ENCODE peak calls at places on chromosome 11, in ten cellular contexts. N is HT1080; W is cardiac fibroblast; T is hepatocyte; I is fibroblast of pulmonary artery; Q is GM13977; P is fibroblast of the conjunctiva; Y is Daoy; X is CD4-positive, alpha-beta T cell; E is OCI-M1. L is an unnamed sample.

GRCh38 chr11:117827521-117828511 is 3.3 kb upstream of the FXYD2 start:
- DNase-seq in N (no peak), W (no peak), T (no peak), I (no peak), Q (no peak), P (no peak), Y (no peak), X (peak; percentile 40), E (no peak), L (no peak)

GRCh38 chr11:12426176-12426575 is 48.8 kb downstream of the PARVA start:
- DNase-seq in N (no peak), W (no peak), T (no peak), I (no peak), Q (no peak), P (no peak), Y (no peak), X (no peak), E (no peak), L (no peak)

GRCh38 chr11:5930614-5931013 is 11.4 kb upstream of the OR56A3 start:
- DNase-seq in N (no peak), W (no peak), T (no peak), I (no peak), Q (no peak), P (no peak), Y (no peak), X (no peak), E (no peak), L (no peak)

GRCh38 chr11:20990447-20990846 is 321.1 kb downstream of the NELL1 start:
- DNase-seq in N (no peak), W (no peak), T (no peak), I (no peak), Q (no peak), P (no peak), Y (no peak), X (no peak), E (no peak), L (no peak)

GRCh38 chr11:7467652-7468051 is 17.7 kb upstream of the OLFML1 start:
- DNase-seq in N (peak; percentile 83), W (no peak), T (no peak), I (no peak), Q (peak; percentile 45), P (no peak), Y (peak; percentile 55), X (no peak), E (no peak), L (no peak)

GRCh38 chr11:986270-986951 is 50.1 kb downstream of the MUC6 start:
- DNase-seq in N (no peak), W (no peak), T (peak; percentile 32), I (no peak), Q (no peak), P (no peak), Y (no peak), X (no peak), E (no peak), L (no peak)

GRCh38 chr11:1832181-1832988 is 2.4 kb upstream of the SYT8 start:
- DNase-seq in N (no peak), W (no peak), T (peak; percentile 75), I (peak; percentile 14), Q (peak; percentile 90), P (no peak), Y (peak; percentile 63), X (peak; percentile 60), E (peak; percentile 46), L (no peak)

GRCh38 chr11:112886707-112887370 is 74.4 kb upstream of the NCAM1 start:
- DNase-seq in N (no peak), W (no peak), T (peak; percentile 51), I (peak; percentile 5), Q (no peak), P (no peak), Y (peak; percentile 23), X (no peak), E (peak; percentile 35), L (no peak)

GRCh38 chr11:105719073-105719846 is 109.4 kb downstream of the GRIA4 start:
- DNase-seq in N (peak; percentile 93), W (peak; percentile 26), T (peak; percentile 68), I (peak; percentile 17), Q (peak; percentile 17), P (peak; percentile 5), Y (peak; percentile 75), X (no peak), E (no peak), L (no peak)

GRCh38 chr11:3123761-3124733 is 41.1 kb downstream of the OSBPL5 start:
- DNase-seq in N (peak; percentile 97), W (peak; percentile 97), T (peak; percentile 42), I (peak; percentile 96), Q (no peak), P (peak; percentile 89), Y (peak; percentile 92), X (no peak), E (peak; percentile 52), L (peak; percentile 95)

GRCh38 chr11:12330491-12331231 is 46.7 kb upstream of the PARVA start:
- DNase-seq in N (no peak), W (peak; percentile 15), T (no peak), I (no peak), Q (no peak), P (no peak), Y (no peak), X (no peak), E (no peak), L (no peak)

L was measured in GM04504.